ENCODE peak calls at places on chromosomes 11 and 22, in eight cellular contexts. One of them, this sample, is unnamed.

GRCh38 chr22:48267681-48268080 is 1505.2 kb downstream of the TBC1D22A start:
- DNase-seq in heart left ventricle: no peak
- DNase-seq in pancreas: no peak
- DNase-seq in lower leg skin: no peak
- DNase-seq in foreskin fibroblast: no peak
- DNase-seq in fibroblast of lung: no peak
- DNase-seq in cardiac muscle cell: no peak
- DNase-seq in HFF-Myc: no peak
- DNase-seq in this sample: no peak

GRCh38 chr11:112652786-112653390 is 308.3 kb upstream of the NCAM1 start:
- DNase-seq in heart left ventricle: no peak
- DNase-seq in fibroblast of lung: peak
- DNase-seq in HFF-Myc: no peak
- DNase-seq in pancreas: no peak
- DNase-seq in lower leg skin: no peak
- DNase-seq in foreskin fibroblast: peak
- DNase-seq in cardiac muscle cell: peak
- DNase-seq in this sample: no peak

GRCh38 chr22:42939941-42940653 is 74.9 kb downstream of the PACSIN2 start:
- DNase-seq in heart left ventricle: peak
- DNase-seq in HFF-Myc: peak
- DNase-seq in pancreas: peak
- DNase-seq in fibroblast of lung: peak
- DNase-seq in cardiac muscle cell: peak
- DNase-seq in lower leg skin: no peak
- DNase-seq in foreskin fibroblast: peak
- DNase-seq in this sample: no peak

GRCh38 chr11:27239305-27239942 is 123.6 kb downstream of the CCDC34 start:
- DNase-seq in foreskin fibroblast: peak
- DNase-seq in pancreas: no peak
- DNase-seq in fibroblast of lung: no peak
- DNase-seq in lower leg skin: no peak
- DNase-seq in heart left ventricle: peak
- DNase-seq in cardiac muscle cell: no peak
- DNase-seq in HFF-Myc: no peak
- DNase-seq in this sample: no peak

GRCh38 chr11:30585067-30585891 is 874 bp downstream of the MPPED2 start:
- DNase-seq in heart left ventricle: peak
- DNase-seq in fibroblast of lung: no peak
- DNase-seq in lower leg skin: no peak
- DNase-seq in pancreas: peak
- DNase-seq in HFF-Myc: no peak
- DNase-seq in cardiac muscle cell: no peak
- DNase-seq in foreskin fibroblast: no peak
- DNase-seq in this sample: peak

GRCh38 chr11:82730286-82730685 is 3.4 kb downstream of the FAM181B start:
- DNase-seq in foreskin fibroblast: no peak
- DNase-seq in lower leg skin: no peak
- DNase-seq in cardiac muscle cell: no peak
- DNase-seq in heart left ventricle: no peak
- DNase-seq in fibroblast of lung: no peak
- DNase-seq in HFF-Myc: no peak
- DNase-seq in pancreas: no peak
- DNase-seq in this sample: no peak

GRCh38 chr11:73576226-73576625 is 21.7 kb downstream of the FAM168A start:
- DNase-seq in lower leg skin: no peak
- DNase-seq in HFF-Myc: no peak
- DNase-seq in cardiac muscle cell: no peak
- DNase-seq in foreskin fibroblast: no peak
- DNase-seq in heart left ventricle: no peak
- DNase-seq in pancreas: no peak
- DNase-seq in fibroblast of lung: no peak
- DNase-seq in this sample: no peak

GRCh38 chr11:18310800-18311340 is 11.1 kb downstream of the HPS5 start:
- DNase-seq in fibroblast of lung: no peak
- DNase-seq in pancreas: no peak
- DNase-seq in foreskin fibroblast: no peak
- DNase-seq in cardiac muscle cell: peak
- DNase-seq in heart left ventricle: no peak
- DNase-seq in lower leg skin: no peak
- DNase-seq in HFF-Myc: no peak
- DNase-seq in this sample: no peak

GRCh38 chr22:40400173-40400572 is 29.8 kb downstream of the SGSM3 start:
- DNase-seq in fibroblast of lung: no peak
- DNase-seq in HFF-Myc: no peak
- DNase-seq in foreskin fibroblast: no peak
- DNase-seq in cardiac muscle cell: no peak
- DNase-seq in pancreas: no peak
- DNase-seq in heart left ventricle: no peak
- DNase-seq in lower leg skin: no peak
- DNase-seq in this sample: no peak

GRCh38 chr11:6405039-6405667 is 13.7 kb downstream of the APBB1 start:
- DNase-seq in HFF-Myc: no peak
- DNase-seq in cardiac muscle cell: peak
- DNase-seq in lower leg skin: no peak
- DNase-seq in fibroblast of lung: no peak
- DNase-seq in foreskin fibroblast: peak
- DNase-seq in heart left ventricle: no peak
- DNase-seq in pancreas: peak
- DNase-seq in this sample: no peak

DNA sequence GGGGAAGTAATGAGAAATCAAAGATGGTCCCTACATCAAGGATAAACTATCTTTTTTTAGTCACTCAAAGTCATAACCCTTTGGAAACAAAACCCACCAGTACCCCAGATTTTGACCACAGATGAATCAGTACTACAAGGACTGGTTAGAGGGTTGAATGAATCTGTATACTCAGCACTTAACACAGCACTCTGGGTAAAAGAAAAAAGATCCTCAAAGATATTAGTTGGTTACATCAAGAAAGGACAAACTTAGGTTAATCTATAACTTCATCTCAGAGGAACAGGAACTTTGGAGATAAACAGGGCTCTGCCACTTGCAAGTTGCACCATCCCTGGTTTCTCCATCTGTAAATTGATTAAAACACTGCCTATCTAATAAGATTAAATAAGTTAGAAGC is 18.8 kb downstream of the SC5D start:
- DNase-seq in heart left ventricle: no peak
- DNase-seq in HFF-Myc: no peak
- DNase-seq in fibroblast of lung: no peak
- DNase-seq in cardiac muscle cell: no peak
- DNase-seq in pancreas: no peak
- DNase-seq in lower leg skin: no peak
- DNase-seq in foreskin fibroblast: no peak
- DNase-seq in this sample: no peak
- TF ChIP-seq CTCF in heart left ventricle: no peak
- TF ChIP-seq CTCF in HFF-Myc: no peak
- TF ChIP-seq CTCF in fibroblast of lung: no peak
- TF ChIP-seq CTCF in cardiac muscle cell: no peak
- TF ChIP-seq CTCF in pancreas: no peak
- TF ChIP-seq CTCF in lower leg skin: no peak
- TF ChIP-seq CTCF in foreskin fibroblast: no peak
- TF ChIP-seq CTCF in this sample: no peak

DNA sequence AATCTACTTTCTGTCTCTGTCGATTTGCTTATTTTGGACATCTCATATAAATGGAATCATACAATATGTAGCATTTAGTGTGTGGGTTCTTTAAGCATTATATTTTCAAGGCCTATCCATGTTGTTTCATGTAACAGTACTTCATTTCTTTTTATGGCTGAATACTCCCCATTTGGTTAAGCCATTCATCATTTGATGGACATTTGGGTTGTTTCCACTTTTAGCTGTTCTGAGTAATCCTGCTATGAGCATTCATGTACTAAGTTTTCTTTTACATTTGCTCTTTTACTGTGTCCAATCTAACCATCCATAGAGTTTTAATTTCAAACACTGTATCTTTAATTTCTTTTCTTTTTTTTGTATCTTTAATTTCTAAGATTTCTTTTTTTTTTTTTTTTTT is 55.6 kb upstream of the SPTBN2 start:
- DNase-seq in cardiac muscle cell: peak
- DNase-seq in lower leg skin: no peak
- DNase-seq in HFF-Myc: no peak
- DNase-seq in pancreas: no peak
- DNase-seq in foreskin fibroblast: no peak
- DNase-seq in heart left ventricle: no peak
- DNase-seq in fibroblast of lung: peak
- DNase-seq in this sample: no peak
- H3K4me3 ChIP-seq in cardiac muscle cell: no peak
- H3K4me3 ChIP-seq in lower leg skin: no peak
- H3K4me3 ChIP-seq in HFF-Myc: no peak
- H3K4me3 ChIP-seq in pancreas: no peak
- H3K4me3 ChIP-seq in foreskin fibroblast: no peak
- H3K4me3 ChIP-seq in heart left ventricle: no peak
- H3K4me3 ChIP-seq in fibroblast of lung: no peak
- H3K4me3 ChIP-seq in this sample: no peak

DNA sequence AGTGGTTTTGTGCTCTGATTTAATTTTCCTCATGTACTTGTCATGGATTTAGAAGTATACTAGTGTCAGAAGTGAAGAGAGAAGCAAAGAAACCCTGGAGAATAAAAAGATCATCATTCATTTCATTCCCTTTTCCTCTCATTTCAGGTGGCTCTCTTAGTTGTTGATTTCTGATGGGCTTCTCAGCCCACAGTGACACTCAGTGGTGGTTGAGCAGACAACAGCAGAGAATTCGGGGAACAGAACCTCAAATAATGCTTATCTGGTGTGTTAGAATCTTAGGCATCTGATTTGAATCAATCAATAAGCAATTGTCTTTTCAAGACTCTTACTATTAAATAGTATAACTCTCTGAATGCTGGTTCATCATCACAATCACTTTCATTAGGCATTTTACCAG is 1289.4 kb downstream of the FAM181B start:
- DNase-seq in pancreas: no peak
- DNase-seq in HFF-Myc: no peak
- DNase-seq in fibroblast of lung: no peak
- DNase-seq in cardiac muscle cell: no peak
- DNase-seq in foreskin fibroblast: no peak
- DNase-seq in lower leg skin: no peak
- DNase-seq in heart left ventricle: no peak
- DNase-seq in this sample: no peak
- TF ChIP-seq CTCF in pancreas: no peak
- TF ChIP-seq CTCF in HFF-Myc: no peak
- TF ChIP-seq CTCF in fibroblast of lung: no peak
- TF ChIP-seq CTCF in cardiac muscle cell: no peak
- TF ChIP-seq CTCF in foreskin fibroblast: no peak
- TF ChIP-seq CTCF in lower leg skin: no peak
- TF ChIP-seq CTCF in heart left ventricle: no peak
- TF ChIP-seq CTCF in this sample: no peak

GRCh38 chr11:64342869-64343739 is 3.1 kb downstream of the CCDC88B start:
- DNase-seq in foreskin fibroblast: no peak
- DNase-seq in pancreas: no peak
- DNase-seq in fibroblast of lung: no peak
- DNase-seq in heart left ventricle: no peak
- DNase-seq in cardiac muscle cell: no peak
- DNase-seq in HFF-Myc: no peak
- DNase-seq in lower leg skin: no peak
- DNase-seq in this sample: peak
- H3K4me3 ChIP-seq in foreskin fibroblast: peak
- H3K4me3 ChIP-seq in pancreas: peak
- H3K4me3 ChIP-seq in fibroblast of lung: no peak
- H3K4me3 ChIP-seq in heart left ventricle: peak
- H3K4me3 ChIP-seq in cardiac muscle cell: no peak
- H3K4me3 ChIP-seq in HFF-Myc: no peak
- H3K4me3 ChIP-seq in lower leg skin: no peak
- H3K4me3 ChIP-seq in this sample: peak

GRCh38 chr22:36143956-36144355 is 16.6 kb downstream of the APOL3 start:
- DNase-seq in heart left ventricle: no peak
- DNase-seq in cardiac muscle cell: no peak
- DNase-seq in fibroblast of lung: no peak
- DNase-seq in pancreas: no peak
- DNase-seq in foreskin fibroblast: no peak
- DNase-seq in lower leg skin: no peak
- DNase-seq in HFF-Myc: no peak
- DNase-seq in this sample: no peak

GRCh38 chr22:36145881-36146280 is 14.7 kb downstream of the APOL3 start:
- DNase-seq in cardiac muscle cell: no peak
- DNase-seq in HFF-Myc: no peak
- DNase-seq in heart left ventricle: no peak
- DNase-seq in foreskin fibroblast: peak
- DNase-seq in fibroblast of lung: no peak
- DNase-seq in pancreas: no peak
- DNase-seq in lower leg skin: no peak
- DNase-seq in this sample: peak

GRCh38 chr22:36143066-36143815 is 17.3 kb downstream of the APOL3 start:
- DNase-seq in lower leg skin: no peak
- DNase-seq in HFF-Myc: no peak
- DNase-seq in fibroblast of lung: no peak
- DNase-seq in foreskin fibroblast: no peak
- DNase-seq in cardiac muscle cell: no peak
- DNase-seq in heart left ventricle: no peak
- DNase-seq in pancreas: no peak
- DNase-seq in this sample: no peak

GRCh38 chr22:36147196-36147788 is 13.3 kb downstream of the APOL3 start:
- DNase-seq in foreskin fibroblast: peak
- DNase-seq in fibroblast of lung: no peak
- DNase-seq in heart left ventricle: no peak
- DNase-seq in cardiac muscle cell: no peak
- DNase-seq in lower leg skin: no peak
- DNase-seq in pancreas: no peak
- DNase-seq in HFF-Myc: no peak
- DNase-seq in this sample: no peak

GRCh38 chr22:36144886-36145541 is 15.5 kb downstream of the APOL3 start:
- DNase-seq in heart left ventricle: peak
- DNase-seq in cardiac muscle cell: peak
- DNase-seq in lower leg skin: no peak
- DNase-seq in HFF-Myc: peak
- DNase-seq in fibroblast of lung: peak
- DNase-seq in pancreas: peak
- DNase-seq in foreskin fibroblast: peak
- DNase-seq in this sample: peak
- TF ChIP-seq CTCF in heart left ventricle: peak
- TF ChIP-seq CTCF in cardiac muscle cell: peak
- TF ChIP-seq CTCF in lower leg skin: no peak
- TF ChIP-seq CTCF in HFF-Myc: peak
- TF ChIP-seq CTCF in fibroblast of lung: peak
- TF ChIP-seq CTCF in pancreas: peak
- TF ChIP-seq CTCF in foreskin fibroblast: peak
- TF ChIP-seq CTCF in this sample: peak

GRCh38 chr11:58575377-58576020 is at the start of gene LPXN:
- DNase-seq in heart left ventricle: no peak
- DNase-seq in fibroblast of lung: no peak
- DNase-seq in HFF-Myc: no peak
- DNase-seq in cardiac muscle cell: peak
- DNase-seq in lower leg skin: no peak
- DNase-seq in pancreas: no peak
- DNase-seq in foreskin fibroblast: peak
- DNase-seq in this sample: no peak
- H3K4me3 ChIP-seq in heart left ventricle: peak
- H3K4me3 ChIP-seq in fibroblast of lung: peak
- H3K4me3 ChIP-seq in HFF-Myc: peak
- H3K4me3 ChIP-seq in cardiac muscle cell: no peak
- H3K4me3 ChIP-seq in lower leg skin: no peak
- H3K4me3 ChIP-seq in pancreas: peak
- H3K4me3 ChIP-seq in foreskin fibroblast: peak
- H3K4me3 ChIP-seq in this sample: no peak

GRCh38 chr11:61645179-61645868 is 34.9 kb upstream of the DAGLA start:
- DNase-seq in fibroblast of lung: no peak
- DNase-seq in pancreas: no peak
- DNase-seq in heart left ventricle: peak
- DNase-seq in lower leg skin: no peak
- DNase-seq in HFF-Myc: no peak
- DNase-seq in cardiac muscle cell: no peak
- DNase-seq in foreskin fibroblast: peak
- DNase-seq in this sample: no peak
- TF ChIP-seq CTCF in fibroblast of lung: no peak
- TF ChIP-seq CTCF in pancreas: no peak
- TF ChIP-seq CTCF in heart left ventricle: no peak
- TF ChIP-seq CTCF in lower leg skin: no peak
- TF ChIP-seq CTCF in HFF-Myc: no peak
- TF ChIP-seq CTCF in cardiac muscle cell: no peak
- TF ChIP-seq CTCF in foreskin fibroblast: no peak
- TF ChIP-seq CTCF in this sample: no peak

This sample was measured in testis.